ENCODE peak calls at places on chromosomes 16 and 17, in seven cellular contexts. One of them, this sample, is unnamed. For H3K4me1, the result is how much of the 10 kb centered on the place peaks cover.

GRCh38 chr17:79791354-79792123 is 5.3 kb downstream of the CBX8 start:
- DNase-seq in CD8-positive, alpha-beta memory T cell: no peak
- DNase-seq in esophagus muscularis mucosa: no peak
- DNase-seq in right atrium auricular region: no peak
- DNase-seq in left ventricle myocardium inferior: no peak
- DNase-seq in CD8-positive, alpha-beta T cell: no peak
- DNase-seq in Peyer's patch: no peak
- DNase-seq in this sample: no peak

GRCh38 chr17:64024215-64024654 is 3.8 kb upstream of the ICAM2 start:
- DNase-seq in CD8-positive, alpha-beta memory T cell: no peak
- DNase-seq in esophagus muscularis mucosa: peak
- DNase-seq in right atrium auricular region: no peak
- DNase-seq in left ventricle myocardium inferior: no peak
- DNase-seq in CD8-positive, alpha-beta T cell: peak
- DNase-seq in Peyer's patch: peak
- DNase-seq in this sample: peak

GRCh38 chr16:11563493-11564040 is 23.2 kb downstream of the LITAF start:
- DNase-seq in CD8-positive, alpha-beta memory T cell: no peak
- DNase-seq in esophagus muscularis mucosa: no peak
- DNase-seq in right atrium auricular region: no peak
- DNase-seq in left ventricle myocardium inferior: no peak
- DNase-seq in CD8-positive, alpha-beta T cell: no peak
- DNase-seq in Peyer's patch: no peak
- DNase-seq in this sample: no peak

GRCh38 chr16:85293899-85294642 is 181.8 kb upstream of the CIBAR2 start:
- DNase-seq in CD8-positive, alpha-beta memory T cell: no peak
- DNase-seq in esophagus muscularis mucosa: no peak
- DNase-seq in right atrium auricular region: no peak
- DNase-seq in left ventricle myocardium inferior: no peak
- DNase-seq in CD8-positive, alpha-beta T cell: no peak
- DNase-seq in Peyer's patch: no peak
- DNase-seq in this sample: no peak

GRCh38 chr17:41315204-41315794 is at the start of gene KRTAP17-1:
- DNase-seq in CD8-positive, alpha-beta memory T cell: no peak
- DNase-seq in esophagus muscularis mucosa: no peak
- DNase-seq in right atrium auricular region: no peak
- DNase-seq in left ventricle myocardium inferior: no peak
- DNase-seq in CD8-positive, alpha-beta T cell: no peak
- DNase-seq in Peyer's patch: no peak
- DNase-seq in this sample: no peak

GRCh38 chr17:66437466-66438026 is 135.1 kb downstream of the PRKCA start:
- DNase-seq in CD8-positive, alpha-beta memory T cell: no peak
- DNase-seq in esophagus muscularis mucosa: no peak
- DNase-seq in right atrium auricular region: no peak
- DNase-seq in left ventricle myocardium inferior: no peak
- DNase-seq in CD8-positive, alpha-beta T cell: no peak
- DNase-seq in Peyer's patch: no peak
- DNase-seq in this sample: no peak

GRCh38 chr16:3152273-3153076 is 17.6 kb downstream of the ZNF213 start:
- DNase-seq in CD8-positive, alpha-beta memory T cell: peak
- DNase-seq in esophagus muscularis mucosa: peak
- DNase-seq in right atrium auricular region: peak
- DNase-seq in left ventricle myocardium inferior: peak
- DNase-seq in CD8-positive, alpha-beta T cell: peak
- DNase-seq in Peyer's patch: peak
- DNase-seq in this sample: peak

GRCh38 chr17:79667121-79667715 is 56.4 kb upstream of the RBFOX3 start:
- DNase-seq in CD8-positive, alpha-beta memory T cell: no peak
- DNase-seq in esophagus muscularis mucosa: no peak
- DNase-seq in right atrium auricular region: no peak
- DNase-seq in left ventricle myocardium inferior: peak
- DNase-seq in CD8-positive, alpha-beta T cell: no peak
- DNase-seq in Peyer's patch: no peak
- DNase-seq in this sample: no peak

GRCh38 chr17:74245145-74245817 is 28.8 kb upstream of the DNAI2 start:
- DNase-seq in CD8-positive, alpha-beta memory T cell: no peak
- DNase-seq in esophagus muscularis mucosa: no peak
- DNase-seq in right atrium auricular region: no peak
- DNase-seq in left ventricle myocardium inferior: no peak
- DNase-seq in CD8-positive, alpha-beta T cell: no peak
- DNase-seq in Peyer's patch: no peak
- DNase-seq in this sample: no peak

GRCh38 chr16:85943702-85944101 is 44.7 kb downstream of the IRF8 start:
- DNase-seq in CD8-positive, alpha-beta memory T cell: no peak
- DNase-seq in esophagus muscularis mucosa: no peak
- DNase-seq in right atrium auricular region: no peak
- DNase-seq in left ventricle myocardium inferior: no peak
- DNase-seq in CD8-positive, alpha-beta T cell: no peak
- DNase-seq in Peyer's patch: no peak
- DNase-seq in this sample: no peak

GRCh38 chr16:50718061-50718760 is 23.7 kb upstream of the CYLD start:
- DNase-seq in CD8-positive, alpha-beta memory T cell: no peak
- DNase-seq in esophagus muscularis mucosa: no peak
- DNase-seq in right atrium auricular region: no peak
- DNase-seq in left ventricle myocardium inferior: no peak
- DNase-seq in CD8-positive, alpha-beta T cell: no peak
- DNase-seq in Peyer's patch: no peak
- DNase-seq in this sample: no peak

GRCh38 chr16:79932564-79932963 is 332.0 kb upstream of the MAF start:
- DNase-seq in CD8-positive, alpha-beta memory T cell: no peak
- DNase-seq in esophagus muscularis mucosa: no peak
- DNase-seq in right atrium auricular region: no peak
- DNase-seq in left ventricle myocardium inferior: no peak
- DNase-seq in CD8-positive, alpha-beta T cell: no peak
- DNase-seq in Peyer's patch: peak
- DNase-seq in this sample: no peak

DNA sequence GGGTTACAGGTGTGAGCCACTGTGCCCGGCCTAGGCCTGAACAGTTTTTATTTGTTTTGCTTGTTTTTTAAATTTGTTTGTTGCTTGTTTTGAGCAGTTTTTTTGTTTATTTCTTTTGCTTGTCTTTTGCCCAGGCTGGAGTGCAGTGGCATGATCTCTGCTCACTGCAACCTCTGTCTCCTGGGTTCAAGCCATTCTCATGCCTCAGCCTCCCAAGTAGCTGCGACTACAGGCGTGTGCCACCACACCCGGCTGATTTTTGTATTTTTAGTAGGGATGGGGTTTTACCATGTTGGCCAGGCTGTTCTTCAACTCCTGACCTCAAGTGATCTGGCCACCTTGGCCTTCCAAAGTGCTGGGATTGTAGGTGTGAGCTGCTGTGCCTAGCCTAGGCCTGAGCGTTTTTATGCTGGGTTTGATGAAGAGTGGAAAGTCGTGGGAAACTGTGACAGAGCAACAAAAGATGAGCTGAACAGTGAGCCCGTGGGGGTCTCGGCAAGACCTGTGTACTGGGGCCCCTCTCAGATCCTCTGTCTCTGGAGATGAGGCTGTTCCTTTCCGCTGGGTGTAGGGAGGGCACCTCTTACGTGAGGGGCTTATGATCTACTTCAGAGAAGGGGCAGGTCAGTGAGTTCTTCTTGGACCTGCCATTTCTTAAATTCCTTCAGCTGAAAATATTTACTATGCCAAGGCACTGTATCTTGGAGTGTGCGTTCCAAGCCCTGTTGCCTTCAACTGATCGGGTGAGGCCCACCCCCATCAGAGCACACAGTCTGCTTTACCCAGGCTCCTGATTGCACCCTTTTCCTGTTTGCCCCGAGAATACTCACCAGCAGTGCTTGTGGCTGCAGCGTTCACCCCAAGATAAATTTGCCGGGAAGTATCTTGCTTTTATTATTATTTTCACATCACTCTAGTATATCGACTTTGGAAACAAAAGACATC is 322.1 kb downstream of the SEC14L1 start:
- DNase-seq in CD8-positive, alpha-beta memory T cell: no peak
- DNase-seq in esophagus muscularis mucosa: no peak
- DNase-seq in right atrium auricular region: no peak
- DNase-seq in left ventricle myocardium inferior: no peak
- DNase-seq in CD8-positive, alpha-beta T cell: no peak
- DNase-seq in Peyer's patch: no peak
- DNase-seq in this sample: no peak
- H3K4me1 ChIP-seq in CD8-positive, alpha-beta memory T cell: half or more
- H3K4me1 ChIP-seq in esophagus muscularis mucosa: half or more
- H3K4me1 ChIP-seq in right atrium auricular region: half or more
- H3K4me1 ChIP-seq in left ventricle myocardium inferior: half or more
- H3K4me1 ChIP-seq in CD8-positive, alpha-beta T cell: half or more
- H3K4me1 ChIP-seq in Peyer's patch: half or more
- H3K4me1 ChIP-seq in this sample: under half

GRCh38 chr17:47810200-47810821 is 11.3 kb downstream of the OSBPL7 start:
- DNase-seq in CD8-positive, alpha-beta memory T cell: peak
- DNase-seq in esophagus muscularis mucosa: no peak
- DNase-seq in right atrium auricular region: no peak
- DNase-seq in left ventricle myocardium inferior: no peak
- DNase-seq in CD8-positive, alpha-beta T cell: no peak
- DNase-seq in Peyer's patch: peak
- DNase-seq in this sample: no peak

GRCh38 chr17:47813077-47813476 is 8.5 kb downstream of the OSBPL7 start:
- DNase-seq in CD8-positive, alpha-beta memory T cell: no peak
- DNase-seq in esophagus muscularis mucosa: no peak
- DNase-seq in right atrium auricular region: no peak
- DNase-seq in left ventricle myocardium inferior: no peak
- DNase-seq in CD8-positive, alpha-beta T cell: no peak
- DNase-seq in Peyer's patch: no peak
- DNase-seq in this sample: no peak

GRCh38 chr17:47811709-47812108 is 9.9 kb downstream of the OSBPL7 start:
- DNase-seq in CD8-positive, alpha-beta memory T cell: no peak
- DNase-seq in esophagus muscularis mucosa: no peak
- DNase-seq in right atrium auricular region: no peak
- DNase-seq in left ventricle myocardium inferior: no peak
- DNase-seq in CD8-positive, alpha-beta T cell: no peak
- DNase-seq in Peyer's patch: peak
- DNase-seq in this sample: no peak

GRCh38 chr17:47812146-47812920 is 9.3 kb downstream of the OSBPL7 start:
- DNase-seq in CD8-positive, alpha-beta memory T cell: no peak
- DNase-seq in esophagus muscularis mucosa: no peak
- DNase-seq in right atrium auricular region: no peak
- DNase-seq in left ventricle myocardium inferior: no peak
- DNase-seq in CD8-positive, alpha-beta T cell: no peak
- DNase-seq in Peyer's patch: no peak
- DNase-seq in this sample: peak

DNA sequence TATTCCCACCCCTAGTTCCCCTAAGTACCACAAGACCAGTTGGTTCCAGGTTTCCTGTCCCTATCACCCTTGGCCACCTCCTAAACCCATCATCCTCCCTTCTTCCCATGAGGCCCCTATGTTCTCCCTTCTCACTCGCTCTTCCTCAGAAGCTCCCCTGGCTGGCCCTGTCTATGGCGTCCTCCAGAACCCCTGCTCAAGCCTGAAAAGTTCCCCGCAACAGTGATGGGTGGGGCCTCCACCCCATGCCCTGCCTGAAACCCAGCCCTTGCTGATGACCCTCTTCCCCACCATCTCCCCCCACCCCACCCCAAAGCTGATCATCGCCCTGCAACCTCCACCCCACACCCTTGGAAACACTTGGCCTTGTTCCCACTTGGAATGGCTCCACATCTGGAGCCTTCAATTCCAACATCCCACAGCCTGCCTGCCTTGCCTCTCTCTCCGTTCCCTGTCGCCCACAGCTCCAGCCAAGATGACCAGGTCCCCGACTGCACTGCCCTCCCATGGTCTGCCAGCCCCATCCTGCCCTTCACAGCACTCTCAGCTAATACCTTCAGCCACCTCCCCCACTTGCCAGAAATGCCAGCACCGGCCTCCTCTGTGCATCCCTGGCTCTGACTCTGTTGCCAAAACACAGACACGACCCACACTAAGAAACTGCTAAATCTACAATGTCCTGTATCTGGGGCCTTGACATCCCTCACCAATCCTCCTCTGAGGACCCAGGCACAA is 10.5 kb downstream of the OSBPL7 start:
- DNase-seq in CD8-positive, alpha-beta memory T cell: no peak
- DNase-seq in esophagus muscularis mucosa: no peak
- DNase-seq in right atrium auricular region: no peak
- DNase-seq in left ventricle myocardium inferior: no peak
- DNase-seq in CD8-positive, alpha-beta T cell: no peak
- DNase-seq in Peyer's patch: peak
- DNase-seq in this sample: no peak
- H3K4me1 ChIP-seq in CD8-positive, alpha-beta memory T cell: under half
- H3K4me1 ChIP-seq in esophagus muscularis mucosa: under half
- H3K4me1 ChIP-seq in right atrium auricular region: under half
- H3K4me1 ChIP-seq in left ventricle myocardium inferior: under half
- H3K4me1 ChIP-seq in CD8-positive, alpha-beta T cell: under half
- H3K4me1 ChIP-seq in Peyer's patch: under half
- H3K4me1 ChIP-seq in this sample: under half

GRCh38 chr17:49633250-49633649 is 44.6 kb downstream of the SPOP start:
- DNase-seq in CD8-positive, alpha-beta memory T cell: no peak
- DNase-seq in esophagus muscularis mucosa: no peak
- DNase-seq in right atrium auricular region: no peak
- DNase-seq in left ventricle myocardium inferior: no peak
- DNase-seq in CD8-positive, alpha-beta T cell: no peak
- DNase-seq in Peyer's patch: no peak
- DNase-seq in this sample: no peak

GRCh38 chr17:49629447-49629846 is 48.5 kb downstream of the SPOP start:
- DNase-seq in CD8-positive, alpha-beta memory T cell: no peak
- DNase-seq in esophagus muscularis mucosa: no peak
- DNase-seq in right atrium auricular region: no peak
- DNase-seq in left ventricle myocardium inferior: no peak
- DNase-seq in CD8-positive, alpha-beta T cell: no peak
- DNase-seq in Peyer's patch: no peak
- DNase-seq in this sample: no peak

GRCh38 chr17:49630113-49630900 is 47.6 kb downstream of the SPOP start:
- DNase-seq in CD8-positive, alpha-beta memory T cell: no peak
- DNase-seq in esophagus muscularis mucosa: no peak
- DNase-seq in right atrium auricular region: no peak
- DNase-seq in left ventricle myocardium inferior: no peak
- DNase-seq in CD8-positive, alpha-beta T cell: no peak
- DNase-seq in Peyer's patch: no peak
- DNase-seq in this sample: no peak

GRCh38 chr17:49632201-49632600 is 45.7 kb downstream of the SPOP start:
- DNase-seq in CD8-positive, alpha-beta memory T cell: no peak
- DNase-seq in esophagus muscularis mucosa: no peak
- DNase-seq in right atrium auricular region: no peak
- DNase-seq in left ventricle myocardium inferior: no peak
- DNase-seq in CD8-positive, alpha-beta T cell: no peak
- DNase-seq in Peyer's patch: no peak
- DNase-seq in this sample: no peak

DNA sequence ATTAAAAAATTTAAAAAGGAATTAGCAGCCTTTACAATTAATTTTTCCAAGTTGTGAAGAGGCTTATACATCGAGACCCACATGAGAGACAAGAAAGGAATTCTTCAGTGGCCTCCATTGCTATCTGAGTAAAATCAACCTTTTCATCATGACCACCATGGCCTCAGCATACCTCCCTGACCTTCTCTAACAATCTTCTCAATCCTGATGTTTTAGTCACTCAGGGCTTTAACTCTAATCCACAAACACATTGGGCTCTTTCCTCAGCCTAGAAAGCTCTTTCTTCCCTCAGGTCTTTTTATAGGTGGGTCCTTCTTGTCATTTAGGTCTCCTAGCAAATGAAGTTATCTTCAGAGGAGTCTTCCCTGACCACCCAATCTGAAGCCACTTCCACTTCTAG is 46.4 kb downstream of the SPOP start:
- DNase-seq in CD8-positive, alpha-beta memory T cell: no peak
- DNase-seq in esophagus muscularis mucosa: no peak
- DNase-seq in right atrium auricular region: no peak
- DNase-seq in left ventricle myocardium inferior: no peak
- DNase-seq in CD8-positive, alpha-beta T cell: no peak
- DNase-seq in Peyer's patch: no peak
- DNase-seq in this sample: no peak
- H3K4me1 ChIP-seq in CD8-positive, alpha-beta memory T cell: under half
- H3K4me1 ChIP-seq in esophagus muscularis mucosa: half or more
- H3K4me1 ChIP-seq in right atrium auricular region: half or more
- H3K4me1 ChIP-seq in left ventricle myocardium inferior: half or more
- H3K4me1 ChIP-seq in CD8-positive, alpha-beta T cell: under half
- H3K4me1 ChIP-seq in Peyer's patch: under half
- H3K4me1 ChIP-seq in this sample: under half

GRCh38 chr17:59002126-59002525 is 104.6 kb downstream of the TRIM37 start:
- DNase-seq in CD8-positive, alpha-beta memory T cell: no peak
- DNase-seq in esophagus muscularis mucosa: no peak
- DNase-seq in right atrium auricular region: no peak
- DNase-seq in left ventricle myocardium inferior: no peak
- DNase-seq in CD8-positive, alpha-beta T cell: no peak
- DNase-seq in Peyer's patch: no peak
- DNase-seq in this sample: no peak
- H3K4me1 ChIP-seq in CD8-positive, alpha-beta memory T cell: under half
- H3K4me1 ChIP-seq in esophagus muscularis mucosa: under half
- H3K4me1 ChIP-seq in right atrium auricular region: under half
- H3K4me1 ChIP-seq in left ventricle myocardium inferior: under half
- H3K4me1 ChIP-seq in CD8-positive, alpha-beta T cell: under half
- H3K4me1 ChIP-seq in Peyer's patch: under half
- H3K4me1 ChIP-seq in this sample: under half

This sample was measured in ovary.